ENCODE peak calls at places on chromosomes 7 and 10, in five cellular contexts. One of them, this sample, is unnamed.

GRCh38 chr7:102439963-102440795 is 6.8 kb downstream of the ORAI2 start:
- DNase-seq in H1: no peak
- DNase-seq in HCT116: peak; percentile 79
- DNase-seq in K562: peak; percentile 56
- DNase-seq in GM12878: no peak
- DNase-seq in this sample: peak; percentile 72

GRCh38 chr10:131077724-131078123 is 233.8 kb downstream of the TCERG1L start:
- DNase-seq in H1: no peak
- DNase-seq in HCT116: no peak
- DNase-seq in GM12878: no peak
- DNase-seq in K562: no peak
- DNase-seq in this sample: no peak

GRCh38 chr10:43930243-43930642 is 281.6 kb upstream of the ZNF32 start:
- DNase-seq in K562: no peak
- DNase-seq in H1: no peak
- DNase-seq in GM12878: no peak
- DNase-seq in HCT116: no peak
- DNase-seq in this sample: no peak

GRCh38 chr10:87925570-87925969 is 62.1 kb downstream of the PTEN start:
- DNase-seq in HCT116: no peak
- DNase-seq in H1: no peak
- DNase-seq in K562: no peak
- DNase-seq in GM12878: no peak
- DNase-seq in this sample: no peak

GRCh38 chr7:50353201-50353600 is 48.7 kb downstream of the IKZF1 start:
- DNase-seq in GM12878: no peak
- DNase-seq in K562: no peak
- DNase-seq in H1: no peak
- DNase-seq in HCT116: no peak
- DNase-seq in this sample: no peak

GRCh38 chr7:36880108-36880507 is 155.8 kb upstream of the AOAH start:
- DNase-seq in GM12878: no peak
- DNase-seq in K562: no peak
- DNase-seq in H1: no peak
- DNase-seq in HCT116: no peak
- DNase-seq in this sample: no peak

GRCh38 chr7:116671111-116671510 is 885 bp upstream of the MET start:
- DNase-seq in H1: no peak
- DNase-seq in K562: no peak
- DNase-seq in HCT116: no peak
- DNase-seq in GM12878: no peak
- DNase-seq in this sample: no peak

GRCh38 chr10:71344154-71344915 is 25.3 kb downstream of the SLC29A3 start:
- DNase-seq in H1: peak; percentile 64
- DNase-seq in K562: no peak
- DNase-seq in GM12878: no peak
- DNase-seq in HCT116: no peak
- DNase-seq in this sample: no peak

GRCh38 chr10:63722537-63722936 is 201.3 kb downstream of the REEP3 start:
- DNase-seq in GM12878: no peak
- DNase-seq in H1: no peak
- DNase-seq in HCT116: no peak
- DNase-seq in K562: no peak
- DNase-seq in this sample: no peak

GRCh38 chr10:3426190-3426845 is 253.7 kb upstream of the PITRM1 start:
- DNase-seq in K562: no peak
- DNase-seq in H1: no peak
- DNase-seq in GM12878: no peak
- DNase-seq in HCT116: no peak
- DNase-seq in this sample: peak; percentile 2
- TF ChIP-seq SRF in K562: no peak
- TF ChIP-seq SRF in H1: no peak
- TF ChIP-seq SRF in GM12878: no peak
- TF ChIP-seq SRF in HCT116: no peak
- TF ChIP-seq SRF in this sample: no peak

DNA sequence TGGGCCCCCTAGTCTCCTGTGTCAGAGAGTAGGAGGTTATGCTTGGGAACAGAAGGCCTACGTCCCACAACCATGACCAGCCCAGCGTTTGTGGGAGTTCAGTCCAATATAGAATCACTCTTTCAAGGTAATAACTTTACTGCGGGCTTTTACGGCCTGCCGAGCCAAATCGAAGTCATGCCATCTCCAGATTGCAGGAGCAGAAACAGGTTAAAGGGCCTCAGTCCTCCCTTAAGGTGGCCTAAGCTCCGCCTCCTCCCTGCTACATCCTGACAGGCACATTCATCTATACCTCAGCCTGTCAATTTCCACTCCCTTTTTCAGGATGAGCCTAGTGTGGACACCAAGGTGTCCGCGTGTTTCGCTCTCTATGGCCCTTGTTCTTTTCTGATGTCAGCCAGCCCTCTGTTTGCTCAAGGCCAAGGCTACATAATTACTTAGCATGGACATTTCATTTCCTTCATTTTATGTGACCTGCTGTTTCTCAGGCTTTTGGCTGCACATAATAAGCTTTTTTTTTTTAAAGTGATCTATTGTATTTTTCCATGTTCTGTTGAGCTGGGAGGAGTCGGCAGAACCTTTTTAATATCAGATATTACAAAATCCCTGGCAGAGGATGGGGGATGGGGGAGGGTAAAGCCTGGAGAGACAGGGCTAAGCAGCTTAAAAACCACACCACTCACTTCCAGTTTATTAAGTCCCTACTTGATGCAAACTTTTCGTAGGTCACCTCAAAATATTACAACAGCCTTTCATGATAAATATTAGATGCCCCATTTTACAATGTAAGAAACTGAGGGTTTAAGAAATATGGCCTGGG is 84.6 kb downstream of the CACNB2 start:
- DNase-seq in H1: no peak
- DNase-seq in HCT116: no peak
- DNase-seq in K562: no peak
- DNase-seq in GM12878: no peak
- DNase-seq in this sample: no peak
- H3K4me3 ChIP-seq in H1: no peak overlapping the region
- H3K4me3 ChIP-seq in HCT116: no peak overlapping the region
- H3K4me3 ChIP-seq in K562: no peak overlapping the region
- H3K4me3 ChIP-seq in GM12878: no peak overlapping the region
- H3K4me3 ChIP-seq in this sample: no peak overlapping the region

GRCh38 chr7:15554744-15555143 is 7.1 kb downstream of the AGMO start:
- DNase-seq in GM12878: no peak
- DNase-seq in H1: no peak
- DNase-seq in HCT116: no peak
- DNase-seq in K562: no peak
- DNase-seq in this sample: no peak
- TF ChIP-seq SRF in GM12878: no peak
- TF ChIP-seq SRF in H1: no peak
- TF ChIP-seq SRF in HCT116: no peak
- TF ChIP-seq SRF in K562: no peak
- TF ChIP-seq SRF in this sample: no peak

GRCh38 chr10:14748471-14748870 is 26.2 kb downstream of the FAM107B start:
- DNase-seq in GM12878: no peak
- DNase-seq in H1: no peak
- DNase-seq in HCT116: no peak
- DNase-seq in K562: no peak
- DNase-seq in this sample: no peak
- H3K4me3 ChIP-seq in GM12878: no peak overlapping the region
- H3K4me3 ChIP-seq in H1: no peak overlapping the region
- H3K4me3 ChIP-seq in HCT116: no peak overlapping the region
- H3K4me3 ChIP-seq in K562: no peak overlapping the region
- H3K4me3 ChIP-seq in this sample: no peak overlapping the region

DNA sequence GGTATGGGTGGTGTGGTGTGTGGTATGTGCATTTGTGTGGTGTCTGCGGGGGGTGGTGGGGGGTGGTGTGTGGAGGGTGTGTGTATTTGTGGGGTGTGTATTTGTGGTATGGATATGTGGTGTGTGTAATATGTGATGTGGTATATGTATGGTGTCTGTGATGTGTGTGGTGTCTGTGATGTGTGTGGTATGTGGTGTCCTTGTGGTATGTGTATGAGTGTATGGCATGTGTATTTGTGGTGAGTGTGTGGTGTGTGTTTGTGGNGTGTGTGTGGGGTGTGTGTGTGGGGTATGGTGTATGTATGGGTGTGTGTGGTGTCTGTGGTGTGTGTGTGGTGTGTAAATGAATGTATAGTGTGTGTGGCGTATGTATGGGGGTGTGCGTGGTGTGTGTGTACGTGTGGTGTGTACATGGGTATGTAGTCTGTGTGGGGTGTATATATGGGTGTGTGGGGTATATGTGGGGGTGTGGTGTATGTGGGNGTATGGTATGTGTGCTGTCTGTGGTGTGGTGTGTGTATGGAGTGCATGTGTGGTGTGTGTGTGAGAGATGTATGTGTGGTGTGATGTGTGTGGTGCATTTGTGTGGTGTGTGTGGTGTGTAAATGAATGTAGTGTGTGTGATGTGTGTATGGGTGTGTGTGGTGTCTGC is 27.1 kb upstream of the CHST15 start:
- DNase-seq in HCT116: no peak
- DNase-seq in GM12878: no peak
- DNase-seq in K562: no peak
- DNase-seq in H1: no peak
- DNase-seq in this sample: no peak
- TF ChIP-seq SRF in HCT116: no peak
- TF ChIP-seq SRF in GM12878: no peak
- TF ChIP-seq SRF in K562: no peak
- TF ChIP-seq SRF in H1: no peak
- TF ChIP-seq SRF in this sample: no peak

GRCh38 chr10:59536576-59537014 is 173.1 kb downstream of the SLC16A9 start:
- DNase-seq in K562: no peak
- DNase-seq in H1: no peak
- DNase-seq in GM12878: no peak
- DNase-seq in HCT116: no peak
- DNase-seq in this sample: no peak
- H3K4me3 ChIP-seq in K562: no peak overlapping the region
- H3K4me3 ChIP-seq in H1: no peak overlapping the region
- H3K4me3 ChIP-seq in GM12878: no peak overlapping the region
- H3K4me3 ChIP-seq in HCT116: no peak overlapping the region
- H3K4me3 ChIP-seq in this sample: no peak overlapping the region

GRCh38 chr7:157587487-157588270 is 250.9 kb downstream of the DNAJB6 start:
- DNase-seq in K562: no peak
- DNase-seq in H1: no peak
- DNase-seq in GM12878: no peak
- DNase-seq in HCT116: no peak
- DNase-seq in this sample: no peak

GRCh38 chr7:157588271-157588589 is 251.4 kb downstream of the DNAJB6 start:
- DNase-seq in GM12878: no peak
- DNase-seq in K562: no peak
- DNase-seq in HCT116: no peak
- DNase-seq in H1: no peak
- DNase-seq in this sample: no peak

GRCh38 chr7:157585113-157585861 is 248.5 kb downstream of the DNAJB6 start:
- DNase-seq in H1: no peak
- DNase-seq in GM12878: no peak
- DNase-seq in HCT116: no peak
- DNase-seq in K562: no peak
- DNase-seq in this sample: no peak

GRCh38 chr7:157587051-157587450 is 250.2 kb downstream of the DNAJB6 start:
- DNase-seq in GM12878: no peak
- DNase-seq in HCT116: no peak
- DNase-seq in H1: no peak
- DNase-seq in K562: no peak
- DNase-seq in this sample: no peak

DNA sequence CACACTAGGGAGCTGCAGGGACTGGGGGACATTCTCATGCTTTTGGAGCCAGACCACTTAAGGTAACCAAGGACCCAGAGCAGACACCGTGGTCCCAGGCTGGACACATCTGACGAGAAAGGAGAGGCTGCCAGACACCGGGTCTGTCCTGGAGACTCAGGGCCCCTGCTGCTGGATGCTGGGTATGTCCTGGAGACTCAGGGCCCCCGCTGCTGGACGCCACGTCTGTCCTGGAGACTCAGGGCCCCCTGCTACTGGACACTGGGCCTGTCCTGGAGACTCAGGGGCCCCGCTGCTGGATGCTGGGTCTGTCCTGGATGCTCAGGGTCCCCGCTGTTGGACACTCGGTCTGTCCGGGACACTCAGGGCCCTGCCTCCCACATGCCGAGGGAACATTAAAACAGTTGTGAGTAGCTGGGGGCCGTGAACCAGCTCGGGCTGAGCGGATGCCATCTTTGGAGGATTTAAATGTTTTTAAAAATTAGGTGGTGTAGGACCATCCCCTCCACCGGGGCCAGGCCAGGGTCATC is 249.7 kb downstream of the DNAJB6 start:
- DNase-seq in GM12878: no peak
- DNase-seq in K562: no peak
- DNase-seq in HCT116: no peak
- DNase-seq in H1: no peak
- DNase-seq in this sample: no peak
- TF ChIP-seq SRF in GM12878: no peak
- TF ChIP-seq SRF in K562: no peak
- TF ChIP-seq SRF in HCT116: no peak
- TF ChIP-seq SRF in H1: no peak
- TF ChIP-seq SRF in this sample: no peak

GRCh38 chr7:1513657-1514095 is 9.5 kb upstream of the INTS1 start:
- DNase-seq in HCT116: no peak
- DNase-seq in H1: no peak
- DNase-seq in K562: no peak
- DNase-seq in GM12878: no peak
- DNase-seq in this sample: no peak
- H3K4me3 ChIP-seq in HCT116: no peak overlapping the region
- H3K4me3 ChIP-seq in H1: no peak overlapping the region
- H3K4me3 ChIP-seq in K562: no peak overlapping the region
- H3K4me3 ChIP-seq in GM12878: no peak overlapping the region
- H3K4me3 ChIP-seq in this sample: no peak overlapping the region

This sample was measured in HepG2.